ENCODE peak calls at places on chromosomes 12 and 14, in five cellular contexts. K, E, O, V and Q are unnamed samples.
A peak's percentile ranks its signal among the peaks of the same experiment; 100 is the strongest.

GRCh38 chr12:122963928-122964240 is 2.4 kb downstream of the ABCB9 start:
- DNase-seq in K (no peak), O (peak; percentile 59), V (peak; percentile 68), E (no peak), Q (no peak)

GRCh38 chr14:39015360-39015961 is 87.6 kb downstream of the SEC23A start:
- DNase-seq in E (no peak), V (no peak), K (peak; percentile 75), O (peak; percentile 59), Q (peak; percentile 73)

GRCh38 chr12:66035289-66035961 is 95.1 kb downstream of the LLPH start:
- DNase-seq in K (peak; percentile 56), O (peak; percentile 61), V (no peak), E (peak; percentile 22), Q (peak; percentile 82)

GRCh38 chr14:71523630-71524320 is 408.5 kb upstream of the RGS6 start:
- DNase-seq in K (no peak), V (no peak), E (no peak), O (peak; percentile 42), Q (no peak)

GRCh38 chr14:37434867-37435266 is 160.2 kb downstream of the FOXA1 start:
- DNase-seq in E (no peak), O (no peak), V (no peak), K (no peak), Q (no peak)

GRCh38 chr14:101370593-101371569 is 190.4 kb upstream of the DIO3 start:
- DNase-seq in K (no peak), O (no peak), E (no peak), V (no peak), Q (no peak)

GRCh38 chr12:6842075-6842474 is 1.4 kb downstream of the GNB3 start:
- DNase-seq in K (no peak), V (no peak), E (no peak), O (no peak), Q (no peak)

GRCh38 chr12:67534671-67535070 is 113.9 kb upstream of the DYRK2 start:
- DNase-seq in V (peak; percentile 59), O (peak; percentile 70), K (no peak), E (no peak), Q (peak; percentile 90)

GRCh38 chr14:52348279-52348678 is 34.2 kb downstream of the PTGER2 start:
- DNase-seq in V (no peak), K (no peak), E (no peak), O (peak; percentile 50), Q (no peak)

GRCh38 chr12:6312529-6313325 is 2.2 kb downstream of the PLEKHG6 start:
- DNase-seq in E (no peak), K (peak; percentile 68), O (no peak), V (no peak), Q (peak; percentile 18)

GRCh38 chr12:63994704-63995103 is 150.2 kb downstream of the SRGAP1 start:
- DNase-seq in V (no peak), E (no peak), O (peak; percentile 61), K (no peak), Q (no peak)

DNA sequence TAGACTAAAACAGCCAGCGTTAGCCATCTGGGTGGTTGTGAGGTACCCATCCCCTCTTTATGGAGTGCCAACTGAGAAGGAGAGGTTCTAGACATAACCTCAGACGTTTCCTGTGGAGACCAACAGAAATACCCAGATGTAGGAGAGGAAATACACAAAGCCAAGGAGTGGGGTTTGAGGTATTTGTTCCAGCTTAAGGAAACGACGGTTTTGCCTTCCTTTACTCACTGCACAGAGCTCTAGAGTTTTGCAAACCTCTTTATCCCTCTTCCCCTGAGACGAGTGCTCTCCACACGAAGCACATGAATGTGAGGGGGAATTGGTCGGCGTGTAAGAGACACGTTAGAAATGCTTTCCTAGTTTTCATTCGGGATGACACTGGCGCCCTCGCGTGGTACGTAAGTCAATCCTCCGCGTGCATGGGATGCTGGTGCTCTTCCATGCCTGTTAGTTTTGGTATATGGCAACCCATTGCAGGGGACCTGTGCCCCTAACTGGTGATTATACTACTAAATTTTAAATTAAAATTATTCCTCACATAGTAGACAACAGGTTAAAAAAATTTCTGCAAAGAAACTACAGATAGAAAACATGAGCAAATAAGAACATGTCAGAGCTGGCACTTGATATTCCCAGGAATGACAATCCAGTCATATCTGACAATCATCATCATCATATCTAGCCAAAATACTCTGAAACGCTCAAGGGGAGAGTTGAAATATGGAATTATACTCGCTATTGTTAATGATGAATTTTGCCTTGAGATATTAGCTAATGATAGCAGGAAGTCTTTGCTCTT is 121.7 kb downstream of the PPM1H start:
- DNase-seq in V (peak; percentile 59), O (peak; percentile 68), K (peak; percentile 89), E (peak; percentile 60), Q (peak; percentile 83)
- TF ChIP-seq CTCF in V (peak; percentile 75), O (peak; percentile 65), K (peak; percentile 83), E (peak; percentile 78), Q (peak; percentile 73)

DNA sequence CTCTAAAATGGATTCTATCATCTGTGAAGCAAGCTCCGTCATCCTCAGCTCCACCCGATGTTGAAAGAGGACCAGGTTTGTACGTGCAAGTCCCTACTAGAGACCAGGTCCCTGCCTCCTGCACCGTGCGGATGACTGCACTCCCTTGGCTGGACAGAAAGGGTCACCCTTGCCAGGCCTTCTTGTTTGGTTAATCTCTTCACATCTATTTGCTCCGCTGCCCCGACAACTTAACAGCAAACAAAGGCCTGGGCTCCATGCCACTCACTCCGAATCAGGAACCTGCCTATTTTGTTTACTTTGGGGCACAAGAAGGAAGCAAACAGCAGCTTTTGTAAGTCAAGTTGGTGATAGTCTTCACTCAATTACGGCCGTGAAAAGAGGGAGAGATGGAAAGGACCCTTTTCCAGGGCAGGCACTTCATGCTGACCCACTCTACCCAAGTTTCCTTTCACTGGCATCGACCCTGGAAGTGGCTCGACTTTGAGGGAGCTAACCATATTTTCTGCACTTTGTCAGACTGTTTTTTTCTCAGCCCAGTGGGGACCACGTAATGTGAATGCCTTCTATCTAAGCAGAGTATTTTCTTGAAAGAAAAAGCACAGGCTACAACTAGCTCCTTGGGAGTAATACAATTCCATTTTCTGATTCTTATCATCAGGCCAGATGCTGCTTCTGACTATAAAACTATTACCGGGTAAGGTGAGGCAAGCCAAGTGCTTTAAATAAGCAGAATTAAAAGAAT is 202.6 kb downstream of the FOXN3 start:
- DNase-seq in V (peak; percentile 81), K (peak; percentile 14), O (no peak), E (no peak), Q (no peak)
- TF ChIP-seq CTCF in V (peak; percentile 30), K (no peak), O (no peak), E (no peak), Q (no peak)

GRCh38 chr12:119652665-119653064 is 15.3 kb upstream of the PRKAB1 start:
- DNase-seq in E (no peak), V (no peak), O (no peak), K (no peak), Q (no peak)

GRCh38 chr12:119645535-119646059 is 22.3 kb upstream of the PRKAB1 start:
- DNase-seq in O (no peak), K (no peak), E (no peak), V (no peak), Q (no peak)

GRCh38 chr12:119644930-119645329 is 23.0 kb upstream of the PRKAB1 start:
- DNase-seq in K (no peak), V (no peak), E (no peak), O (no peak), Q (no peak)

GRCh38 chr12:119649202-119649808 is 18.6 kb upstream of the PRKAB1 start:
- DNase-seq in E (no peak), V (no peak), O (no peak), K (peak; percentile 56), Q (peak; percentile 13)
- TF ChIP-seq CTCF in E (peak; percentile 74), V (peak; percentile 77), O (peak; percentile 51), K (peak; percentile 93), Q (peak; percentile 70)

GRCh38 chr12:121003650-121004049 is 12.6 kb downstream of the C12orf43 start:
- DNase-seq in K (peak; percentile 73), V (no peak), E (no peak), O (no peak), Q (no peak)
- TF ChIP-seq CTCF in K (peak; percentile 54), V (no peak), E (no peak), O (peak; percentile 6), Q (no peak)